ENCODE peak calls at places on chromosomes 4 and X, in seven cellular contexts. V, N, S, R, P, T and H are unnamed samples.

GRCh38 chrX:54909941-54910340 is 10.7 kb upstream of the TRO start:
- DNase-seq in V (no peak), N (no peak), P (no peak), T (no peak), S (no peak), R (no peak), H (no peak)

GRCh38 chr4:135185256-135185655 is 983.7 kb upstream of the PABPC4L start:
- DNase-seq in V (no peak), P (no peak), N (no peak), S (no peak), R (no peak), T (no peak), H (no peak)

GRCh38 chr4:168723569-168723968 is 226.7 kb downstream of the PALLD start:
- DNase-seq in N (no peak), S (no peak), R (no peak), V (no peak), P (peak), T (no peak), H (no peak)

GRCh38 chrX:105823092-105823454 is 734 bp downstream of the NRK start:
- DNase-seq in P (no peak), N (no peak), S (no peak), T (no peak), V (peak), R (no peak), H (no peak)

GRCh38 chr4:168433576-168433975 is 46.7 kb downstream of the DDX60L start:
- DNase-seq in S (no peak), R (no peak), V (no peak), N (no peak), T (no peak), P (no peak), H (peak)

GRCh38 chrX:141642979-141643378 is 53.5 kb downstream of the SPANXA2 start:
- DNase-seq in S (no peak), R (no peak), T (no peak), P (peak), N (no peak), V (no peak), H (peak)

GRCh38 chr4:109590841-109591357 is 30.9 kb downstream of the MCUB start:
- DNase-seq in N (no peak), T (no peak), P (peak), S (no peak), R (no peak), V (no peak), H (no peak)

GRCh38 chr4:52718123-52718522 is 33.1 kb downstream of the ERVMER34-1 start:
- DNase-seq in T (no peak), R (no peak), P (peak), S (no peak), V (no peak), N (no peak), H (no peak)

GRCh38 chr4:24794111-24794860 is 1.1 kb upstream of the SOD3 start:
- DNase-seq in P (peak), N (peak), V (peak), R (no peak), T (peak), S (no peak), H (peak)

GRCh38 chrX:63526863-63527262 is 175.7 kb upstream of the SPIN4 start:
- DNase-seq in N (no peak), T (no peak), R (no peak), V (no peak), P (no peak), S (no peak), H (no peak)

GRCh38 chrX:65516756-65517155 is 17.8 kb downstream of the LAS1L start:
- DNase-seq in T (no peak), V (no peak), S (no peak), R (no peak), N (no peak), P (no peak), H (no peak)

GRCh38 chr4:84583871-84584373 is 995 bp downstream of the CDS1 start:
- DNase-seq in T (no peak), P (no peak), R (no peak), N (no peak), V (no peak), S (no peak), H (no peak)

GRCh38 chr4:113049421-113050355 is at the start of gene ANK2:
- DNase-seq in V (no peak), N (no peak), R (no peak), P (peak), T (no peak), S (no peak), H (peak)

GRCh38 chr4:155734065-155734464 is 24.8 kb upstream of the GUCY1B1 start:
- DNase-seq in N (no peak), S (no peak), T (peak), R (no peak), P (peak), V (no peak), H (peak)

GRCh38 chr4:24808261-24808660 is 12.9 kb downstream of the SOD3 start:
- DNase-seq in S (no peak), R (no peak), V (no peak), T (no peak), P (no peak), N (no peak), H (no peak)

GRCh38 chrX:101208152-101208905 is 11.3 kb upstream of the DRP2 start:
- DNase-seq in N (no peak), P (peak), V (no peak), S (no peak), R (no peak), T (no peak), H (peak)

GRCh38 chr4:117466388-117466787 is 381.0 kb upstream of the TRAM1L1 start:
- DNase-seq in S (no peak), R (no peak), P (no peak), V (no peak), N (no peak), T (no peak), H (no peak)

GRCh38 chr4:187603093-187603395 is 392.5 kb upstream of the ZFP42 start:
- DNase-seq in V (no peak), N (peak), T (no peak), S (no peak), R (no peak), P (peak), H (peak)

GRCh38 chr4:154551872-154552686 is 1.9 kb upstream of the PLRG1 start:
- DNase-seq in S (peak), N (peak), T (peak), P (peak), R (peak), V (peak), H (peak)

GRCh38 chr4:34720563-34720962 is 1523.8 kb downstream of the ARAP2 start:
- DNase-seq in P (peak), R (no peak), T (no peak), N (peak), V (no peak), S (no peak), H (peak)

GRCh38 chr4:12973522-12973921 is 510.6 kb downstream of the RAB28 start:
- DNase-seq in T (no peak), V (no peak), S (no peak), R (no peak), N (no peak), P (no peak), H (no peak)

GRCh38 chrX:63635750-63636149 is 149.3 kb downstream of the ARHGEF9 start:
- DNase-seq in R (no peak), N (no peak), P (no peak), S (peak), V (no peak), T (no peak), H (no peak)

GRCh38 chr4:76723916-76724315 is 174.0 kb downstream of the SOWAHB start:
- DNase-seq in T (no peak), V (no peak), N (peak), S (no peak), R (no peak), P (peak), H (peak)

GRCh38 chr4:128782076-128782715 is 27.3 kb upstream of the JADE1 start:
- DNase-seq in P (peak), V (no peak), N (no peak), R (peak), S (no peak), T (peak), H (no peak)

GRCh38 chr4:48909697-48910096 is 3.1 kb upstream of the OCIAD2 start:
- DNase-seq in N (peak), S (no peak), V (no peak), T (no peak), R (no peak), P (peak), H (peak)

GRCh38 chr4:147589586-147589985 is 27.6 kb upstream of the TMEM184C start:
- DNase-seq in P (no peak), S (no peak), V (no peak), R (no peak), N (no peak), T (no peak), H (peak)

GRCh38 chrX:118226060-118226428 is 109.4 kb upstream of the KLHL13 start:
- DNase-seq in S (no peak), V (no peak), N (no peak), P (peak), R (no peak), T (no peak), H (peak)

GRCh38 chrX:39729834-39730670 is 367.7 kb downstream of the BCOR start:
- DNase-seq in N (no peak), P (peak), V (no peak), T (no peak), R (no peak), S (no peak), H (no peak)

GRCh38 chr4:101987623-101988243 is 197.2 kb downstream of the BANK1 start:
- DNase-seq in V (no peak), N (no peak), P (no peak), S (no peak), T (no peak), R (no peak), H (no peak)

GRCh38 chrX:126836195-126836594 is 16.7 kb downstream of the PRR32 start:
- DNase-seq in V (no peak), T (no peak), N (no peak), S (no peak), P (no peak), R (no peak), H (no peak)

GRCh38 chrX:57266871-57267270 is 19.6 kb upstream of the FAAH2 start:
- DNase-seq in N (no peak), R (no peak), T (no peak), P (no peak), S (no peak), V (no peak), H (no peak)

GRCh38 chr4:2059726-2060577 is 825 bp downstream of the NAT8L start:
- DNase-seq in R (peak), V (peak), P (no peak), N (no peak), S (peak), T (no peak), H (no peak)

GRCh38 chr4:2057382-2058065 is 1.6 kb upstream of the NAT8L start:
- DNase-seq in R (no peak), T (no peak), P (no peak), V (peak), S (peak), N (no peak), H (no peak)

GRCh38 chr4:2060578-2061207 is 1.6 kb downstream of the NAT8L start:
- DNase-seq in V (peak), P (no peak), T (no peak), S (no peak), N (no peak), R (peak), H (no peak)

GRCh38 chr4:2059034-2059725 is at the start of gene NAT8L:
- DNase-seq in P (no peak), S (peak), T (no peak), R (peak), V (peak), N (no peak), H (no peak)

GRCh38 chr4:2058264-2059033 is 678 bp upstream of the NAT8L start:
- DNase-seq in R (peak), S (peak), N (no peak), T (no peak), V (peak), P (no peak), H (no peak)
- H3K4me3 ChIP-seq in R (peak), S (peak), N (no peak), T (peak), V (no peak), P (no peak), H (no peak)

DNA sequence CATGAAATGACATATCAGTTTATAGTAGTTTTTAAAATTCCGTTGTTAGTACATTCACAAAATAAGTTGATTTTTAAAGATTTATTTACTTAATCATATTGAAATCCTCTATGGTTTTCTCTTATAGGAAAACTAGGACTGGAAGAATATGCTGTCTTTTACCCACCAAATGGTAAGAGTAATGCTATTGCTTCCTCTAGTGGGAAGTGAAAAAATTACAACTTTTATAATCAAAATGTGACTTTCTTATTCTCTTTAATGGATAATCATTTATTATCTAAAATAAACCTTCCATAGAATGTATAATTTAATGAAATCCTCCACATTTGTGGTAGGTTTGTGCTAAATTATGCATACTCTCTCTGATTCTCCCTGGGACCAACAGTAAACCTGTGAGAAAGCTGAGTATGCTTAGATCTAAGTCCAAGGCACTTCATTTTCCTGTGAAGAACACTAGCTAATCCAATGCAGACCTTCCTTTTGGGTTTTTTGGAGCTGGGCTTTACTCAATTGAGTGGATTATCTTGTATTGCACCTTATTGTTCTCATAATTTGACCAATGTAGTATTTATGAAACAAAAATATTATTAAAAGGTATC is 136.2 kb downstream of the TBC1D19 start:
- DNase-seq in N (no peak), P (peak), V (no peak), T (no peak), R (no peak), S (no peak), H (peak)
- TF ChIP-seq CTCF in N (peak), P (peak), V (no peak), T (peak), R (peak), S (peak), H (peak)

GRCh38 chrX:49268702-49269009 is 937 bp upstream of the PPP1R3F start:
- DNase-seq in R (no peak), S (no peak), N (no peak), V (no peak), T (no peak), P (no peak), H (no peak)
- H3K4me3 ChIP-seq in R (peak), S (peak), N (peak), V (no peak), T (peak), P (peak), H (peak)

GRCh38 chr4:120056249-120056648 is 10.4 kb downstream of the MAD2L1 start:
- DNase-seq in P (peak), N (no peak), T (no peak), R (no peak), S (no peak), V (no peak), H (peak)
- TF ChIP-seq CTCF in P (no peak), N (no peak), T (no peak), R (peak), S (peak), V (no peak), H (peak)

GRCh38 chr4:42328978-42329377 is 68.3 kb upstream of the SHISA3 start:
- DNase-seq in N (no peak), V (no peak), R (no peak), S (no peak), P (no peak), T (no peak), H (no peak)

GRCh38 chr4:42330291-42330690 is 67.0 kb upstream of the SHISA3 start:
- DNase-seq in T (no peak), V (no peak), S (no peak), P (no peak), R (no peak), N (no peak), H (no peak)

GRCh38 chr4:42331040-42331439 is 66.2 kb upstream of the SHISA3 start:
- DNase-seq in S (no peak), T (no peak), R (no peak), P (no peak), N (no peak), V (no peak), H (no peak)

GRCh38 chr4:42327323-42327722 is 70.0 kb upstream of the SHISA3 start:
- DNase-seq in R (peak), S (no peak), T (peak), P (no peak), N (no peak), V (no peak), H (no peak)

DNA sequence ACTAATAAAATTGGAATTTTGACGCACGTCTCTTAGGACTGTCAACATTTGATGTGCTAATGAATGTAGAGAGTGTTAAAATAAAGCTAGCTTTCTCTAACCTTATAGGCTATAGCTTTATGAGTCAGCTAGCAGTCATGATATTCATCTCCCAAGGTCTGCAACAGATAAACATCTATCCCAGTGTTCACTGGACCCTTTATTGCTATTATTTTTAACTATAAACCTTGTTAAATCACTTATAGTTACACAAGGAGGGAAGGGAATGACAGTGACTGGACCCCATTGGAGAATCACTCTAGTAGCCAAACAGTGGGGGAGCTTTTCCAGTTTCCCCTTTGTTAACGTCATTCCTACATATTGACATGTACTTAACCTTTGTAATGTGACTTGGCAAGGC is 67.9 kb upstream of the SHISA3 start:
- DNase-seq in T (no peak), N (no peak), R (no peak), S (no peak), V (no peak), P (no peak), H (peak)
- H3K4me3 ChIP-seq in T (no peak), N (no peak), R (no peak), S (no peak), V (no peak), P (no peak), H (no peak)

GRCh38 chrX:30971761-30972603 is 82.9 kb upstream of the TAB3 start:
- DNase-seq in R (no peak), T (peak), P (peak), N (peak), S (no peak), V (no peak), H (peak)
- TF ChIP-seq CTCF in R (peak), T (peak), P (peak), N (peak), S (peak), V (no peak), H (peak)

DNA sequence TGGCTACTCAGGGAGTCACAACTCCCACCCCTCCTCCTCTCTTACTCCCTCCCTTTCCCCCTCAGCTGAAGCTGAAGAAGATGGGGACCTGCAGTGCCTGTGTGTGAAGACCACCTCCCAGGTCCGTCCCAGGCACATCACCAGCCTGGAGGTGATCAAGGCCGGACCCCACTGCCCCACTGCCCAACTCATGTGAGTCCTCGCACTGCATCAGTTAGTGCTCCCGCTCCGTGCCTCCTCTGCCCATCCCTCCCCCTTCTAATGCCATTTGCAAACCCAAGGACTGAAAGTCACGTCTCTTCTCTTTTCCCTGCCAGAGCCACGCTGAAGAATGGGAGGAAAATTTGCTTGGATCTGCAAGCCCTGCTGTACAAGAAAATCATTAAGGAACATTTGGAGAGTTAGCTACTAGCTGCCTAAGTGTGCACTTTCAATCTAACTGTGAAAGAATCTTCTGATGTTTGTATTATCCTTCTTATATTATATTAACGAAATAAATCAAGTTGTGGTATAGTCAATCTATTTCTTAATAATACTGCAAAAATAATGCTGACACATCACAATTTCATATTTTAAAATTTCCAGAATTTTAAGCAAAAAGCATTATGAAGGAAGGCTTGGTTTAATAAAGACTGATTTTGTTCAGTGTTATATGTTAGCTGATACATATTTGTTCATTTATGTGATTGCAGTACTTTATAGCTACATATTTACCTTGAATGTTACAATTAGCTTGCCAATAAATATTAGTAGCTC is 800 bp downstream of the PF4V1 start:
- DNase-seq in P (no peak), S (no peak), V (no peak), T (no peak), N (no peak), R (no peak), H (no peak)
- H3K4me3 ChIP-seq in P (no peak), S (no peak), V (no peak), T (no peak), N (no peak), R (peak), H (no peak)

DNA sequence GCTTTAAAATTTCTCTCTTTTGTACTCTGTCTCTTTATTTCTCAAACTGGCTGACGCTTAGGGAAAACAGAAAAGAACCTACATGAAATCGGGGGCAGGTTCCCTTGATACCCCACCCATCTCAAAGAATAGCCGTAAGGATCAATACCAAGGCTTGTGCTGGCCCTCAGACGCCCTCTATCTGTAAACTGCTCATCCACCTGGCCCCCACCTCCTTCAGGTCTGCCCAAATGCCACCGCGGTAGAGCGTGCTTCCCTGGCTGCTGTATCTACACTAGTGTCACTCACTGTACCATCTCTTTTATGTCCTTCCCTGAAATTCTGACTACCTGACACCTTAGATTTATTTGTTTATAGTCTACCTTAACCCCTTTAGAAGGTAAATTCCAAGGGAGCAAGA is 62.8 kb downstream of the SMIM20 start:
- DNase-seq in P (no peak), R (no peak), V (no peak), T (no peak), N (no peak), S (no peak), H (no peak)
- TF ChIP-seq CTCF in P (no peak), R (no peak), V (no peak), T (no peak), N (no peak), S (no peak), H (no peak)

GRCh38 chrX:20527458-20528099 is 260.9 kb upstream of the RPS6KA3 start:
- DNase-seq in T (peak), V (no peak), N (no peak), S (no peak), P (no peak), R (peak), H (peak)
- H3K4me3 ChIP-seq in T (no peak), V (no peak), N (no peak), S (no peak), P (no peak), R (no peak), H (no peak)

GRCh38 chr4:6090936-6091335 is 72.7 kb upstream of the C4orf50 start:
- DNase-seq in V (no peak), P (no peak), S (no peak), T (no peak), R (no peak), N (no peak), H (no peak)

GRCh38 chr4:6085943-6086628 is 67.9 kb upstream of the C4orf50 start:
- DNase-seq in T (no peak), V (no peak), N (no peak), P (no peak), R (no peak), S (no peak), H (no peak)

GRCh38 chr4:6085028-6085942 is 67.1 kb upstream of the C4orf50 start:
- DNase-seq in T (no peak), V (no peak), S (no peak), N (no peak), P (no peak), R (no peak), H (no peak)

GRCh38 chr4:6088950-6089349 is 70.7 kb upstream of the C4orf50 start:
- DNase-seq in V (no peak), S (no peak), N (no peak), R (no peak), P (no peak), T (no peak), H (no peak)

GRCh38 chr4:6087669-6088068 is 69.4 kb upstream of the C4orf50 start:
- DNase-seq in S (no peak), P (peak), N (no peak), R (no peak), V (no peak), T (peak), H (peak)
- TF ChIP-seq CTCF in S (peak), P (no peak), N (peak), R (peak), V (no peak), T (no peak), H (peak)